ENCODE peak calls at places on chromosomes 4 and X, in six cellular contexts. C is hepatocyte, M is HepG2, I is mammary epithelial cell, U is A549, P is GM23338. V is an unnamed sample. For H3K4me1, the result is how much of the 10 kb centered on the place peaks cover.

GRCh38 chr4:87659247-87659931 is 9.3 kb downstream of the DMP1 start:
- DNase-seq in M (no peak), C (peak), P (no peak), U (peak), I (peak), V (peak)

GRCh38 chr4:10260777-10261176 is 144.2 kb upstream of the WDR1 start:
- DNase-seq in C (no peak), P (peak), U (no peak), I (no peak), M (no peak), V (no peak)

GRCh38 chr4:146222313-146222712 is 8.0 kb downstream of the REELD1 start:
- DNase-seq in M (no peak), I (peak), U (no peak), P (no peak), C (no peak), V (peak)

GRCh38 chrX:86148024-86148511 is at the start of gene DACH2:
- DNase-seq in I (peak), M (peak), C (peak), U (peak), P (peak), V (no peak)

GRCh38 chr4:174835536-174835935 is 6.5 kb upstream of the GLRA3 start:
- DNase-seq in M (no peak), C (no peak), P (no peak), I (no peak), U (no peak), V (no peak)

GRCh38 chrX:31423575-31424284 is 351.9 kb upstream of the FTHL17 start:
- DNase-seq in U (peak), I (peak), P (peak), C (peak), M (peak), V (peak)

GRCh38 chrX:140572724-140573123 is 67.9 kb upstream of the SOX3 start:
- DNase-seq in P (peak), C (peak), M (peak), I (peak), U (peak), V (peak)

GRCh38 chr4:107885865-107886264 is 45.5 kb upstream of the CYP2U1 start:
- DNase-seq in I (no peak), P (no peak), M (no peak), U (no peak), C (no peak), V (no peak)

GRCh38 chrX:77014655-77015377 is 432.4 kb upstream of the FGF16 start:
- DNase-seq in C (peak), I (no peak), M (peak), P (peak), U (no peak), V (no peak)

GRCh38 chr4:140136509-140136908 is 17.5 kb downstream of the MAML3 start:
- DNase-seq in I (peak), P (no peak), M (no peak), U (no peak), C (no peak), V (peak)

GRCh38 chrX:41352329-41352801 is 18.4 kb downstream of the DDX3X start:
- DNase-seq in U (no peak), C (no peak), M (no peak), I (peak), P (peak), V (peak)

GRCh38 chr4:119736559-119736958 is 108.0 kb upstream of the PDE5A start:
- DNase-seq in I (no peak), C (no peak), M (no peak), P (no peak), U (no peak), V (no peak)

GRCh38 chrX:67207912-67208311 is 335.9 kb upstream of the AR start:
- DNase-seq in U (no peak), I (no peak), M (no peak), C (no peak), P (no peak), V (no peak)

GRCh38 chr4:152565338-152565737 is 29.4 kb upstream of the FBXW7 start:
- DNase-seq in I (no peak), P (no peak), M (no peak), C (peak), U (no peak), V (no peak)

GRCh38 chr4:82866706-82867385 is 24.1 kb downstream of the SEC31A start:
- DNase-seq in M (no peak), C (no peak), U (no peak), I (no peak), P (no peak), V (no peak)

GRCh38 chr4:94757192-94758140 is at the start of gene BMPR1B:
- DNase-seq in P (peak), C (peak), M (no peak), U (no peak), I (peak), V (peak)

GRCh38 chr4:97139796-97140195 is 1003.5 kb downstream of the STPG2 start:
- DNase-seq in I (no peak), P (no peak), C (no peak), U (no peak), M (no peak), V (peak)

GRCh38 chrX:70254063-70254400 is 6.0 kb downstream of the P2RY4 start:
- DNase-seq in U (no peak), M (peak), C (no peak), P (no peak), I (no peak), V (no peak)

GRCh38 chr4:61588621-61589020 is 388.5 kb downstream of the ADGRL3 start:
- DNase-seq in I (no peak), C (no peak), M (no peak), U (no peak), P (no peak), V (no peak)

GRCh38 chr4:76830612-76831474 is 67.1 kb downstream of the SOWAHB start:
- DNase-seq in M (peak), P (peak), I (no peak), U (peak), C (peak), V (peak)

GRCh38 chrX:69069876-69070275 is 95.4 kb downstream of the PJA1 start:
- DNase-seq in C (no peak), U (no peak), I (no peak), M (no peak), P (no peak), V (no peak)

GRCh38 chrX:13697440-13697839 is 8.5 kb downstream of the RAB9A start:
- DNase-seq in M (no peak), U (no peak), I (no peak), C (no peak), P (no peak), V (no peak)

GRCh38 chr4:158193171-158193749 is 17.0 kb upstream of the TMEM144 start:
- DNase-seq in U (peak), C (peak), I (no peak), M (peak), P (peak), V (no peak)

GRCh38 chr4:151673913-151674520 is 86.8 kb downstream of the GATB start:
- DNase-seq in M (no peak), P (no peak), U (no peak), I (no peak), C (no peak), V (no peak)

GRCh38 chr4:82775243-82775642 is 23.4 kb downstream of the SCD5 start:
- DNase-seq in C (no peak), I (no peak), M (no peak), P (no peak), U (no peak), V (no peak)

GRCh38 chrX:17459596-17459995 is 84.6 kb downstream of the NHS start:
- DNase-seq in M (no peak), U (no peak), I (peak), C (no peak), P (no peak), V (no peak)

GRCh38 chr4:152458801-152459302 is 77.0 kb downstream of the FBXW7 start:
- DNase-seq in I (no peak), C (no peak), P (no peak), M (peak), U (no peak), V (no peak)

GRCh38 chr4:72846280-72847111 is 223.0 kb downstream of the COX18 start:
- DNase-seq in C (peak), P (peak), U (no peak), M (peak), I (no peak), V (peak)

GRCh38 chrX:13646154-13646549 is 6.8 kb upstream of the TCEANC start:
- DNase-seq in M (peak), I (peak), C (peak), U (peak), P (peak), V (no peak)

GRCh38 chrX:23952401-23952800 is 44.6 kb downstream of the CXorf58 start:
- DNase-seq in P (no peak), M (no peak), C (no peak), U (no peak), I (no peak), V (no peak)
- H3K4me2 ChIP-seq in P (peak), M (no peak), C (no peak), U (peak), I (no peak), V (no peak)

DNA sequence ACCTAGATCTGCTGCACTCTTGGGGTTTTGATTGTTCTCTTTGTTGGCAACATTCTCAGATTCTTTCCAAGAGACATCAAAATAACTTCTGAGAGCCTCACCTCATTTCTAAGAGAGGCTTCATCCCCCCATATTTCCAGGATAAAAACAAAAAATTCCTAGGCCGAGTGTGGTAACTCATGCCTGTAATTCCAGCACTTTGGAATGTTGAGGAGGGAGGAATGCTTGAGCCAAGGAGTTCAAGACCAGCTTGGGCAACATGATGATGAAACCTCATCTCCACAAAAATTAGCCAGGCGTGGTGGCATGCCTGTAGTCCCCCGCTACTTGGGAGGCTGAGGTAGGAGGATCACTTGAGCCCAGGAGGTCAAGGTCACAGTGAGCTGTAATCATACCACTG is 477.0 kb downstream of the INPP4B start:
- DNase-seq in I (no peak), M (no peak), U (no peak), C (no peak), P (no peak), V (no peak)
- H3K4me1 ChIP-seq in I (half or more), M (under half), U (under half), C (under half), P (under half), V (under half)

GRCh38 chr4:153933851-153934688 is 145.2 kb upstream of the SFRP2 start:
- DNase-seq in I (no peak), P (no peak), M (no peak), U (no peak), C (no peak), V (no peak)
- H3K27ac ChIP-seq in I (no peak), P (no peak), M (no peak), U (no peak), C (no peak), V (no peak)

GRCh38 chr4:149574973-149575372 is 240.7 kb downstream of the IQCM start:
- DNase-seq in I (no peak), P (no peak), U (no peak), M (no peak), C (no peak), V (no peak)
- H3K4me2 ChIP-seq in I (no peak), P (no peak), U (no peak), M (no peak), C (no peak), V (peak)

GRCh38 chr4:1211371-1211770 is 37.6 kb downstream of the CTBP1 start:
- DNase-seq in C (no peak), U (no peak), M (no peak), I (no peak), P (no peak), V (no peak)

GRCh38 chr4:1210241-1210841 is 38.0 kb upstream of the SPON2 start:
- DNase-seq in C (no peak), M (no peak), I (no peak), P (no peak), U (no peak), V (no peak)

GRCh38 chr4:1209821-1210220 is 37.4 kb upstream of the SPON2 start:
- DNase-seq in I (no peak), P (peak), C (peak), U (no peak), M (no peak), V (no peak)

GRCh38 chr4:1211951-1212545 is 36.9 kb downstream of the CTBP1 start:
- DNase-seq in M (no peak), U (no peak), C (no peak), P (no peak), I (no peak), V (no peak)

DNA sequence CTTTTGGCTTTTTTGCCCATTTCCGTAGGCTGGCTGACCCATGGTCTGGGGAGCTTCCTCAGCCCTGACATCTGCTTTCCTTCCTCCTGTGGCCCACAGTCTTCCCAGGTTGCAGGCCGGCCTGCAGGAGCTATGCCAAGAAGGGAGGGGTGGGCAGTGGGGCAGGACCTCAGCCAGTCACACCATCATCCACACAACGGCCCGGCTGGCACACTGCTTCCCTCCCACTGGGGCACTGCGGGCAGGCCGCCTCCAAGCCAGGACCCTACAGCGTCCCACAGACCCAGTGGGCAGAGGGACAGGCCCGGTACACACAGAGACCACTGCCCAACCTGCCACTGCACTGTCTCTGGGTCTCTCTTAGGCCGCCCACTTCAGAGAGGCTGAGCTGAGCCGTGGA is 38.0 kb downstream of the CTBP1 start:
- DNase-seq in P (no peak), M (no peak), U (no peak), I (no peak), C (no peak), V (no peak)
- H3K4me1 ChIP-seq in P (under half), M (under half), U (under half), I (under half), C (under half), V (under half)

GRCh38 chrX:55143621-55144020 is 54.8 kb downstream of the PAGE2 start:
- DNase-seq in P (no peak), I (no peak), U (no peak), C (no peak), M (no peak), V (no peak)

GRCh38 chrX:55142206-55142918 is 53.5 kb downstream of the PAGE2 start:
- DNase-seq in C (peak), I (no peak), U (no peak), P (no peak), M (peak), V (no peak)

GRCh38 chrX:55144697-55145096 is 55.9 kb downstream of the PAGE2 start:
- DNase-seq in I (no peak), M (no peak), U (no peak), C (no peak), P (no peak), V (no peak)

DNA sequence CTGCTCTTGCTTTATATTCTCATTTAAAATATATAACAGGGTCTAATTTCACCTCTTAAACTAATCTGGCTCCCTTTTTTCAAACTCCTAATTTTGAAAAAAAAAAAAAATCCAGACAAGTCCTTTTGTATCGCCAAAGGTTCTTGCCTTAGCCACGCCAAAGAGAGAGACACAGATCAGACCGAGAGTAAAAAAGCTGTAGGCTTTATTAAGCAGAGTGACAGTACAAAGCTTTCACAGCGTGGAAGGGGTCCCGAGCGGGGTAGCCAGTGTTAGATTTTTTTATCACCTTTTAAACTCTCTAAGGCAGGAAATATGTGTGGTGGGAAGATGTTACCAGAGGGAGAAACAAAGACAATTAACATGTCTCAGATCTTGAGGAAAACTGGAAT is 54.1 kb downstream of the PAGE2 start:
- DNase-seq in C (no peak), I (no peak), U (no peak), P (no peak), M (no peak), V (no peak)
- H3K27ac ChIP-seq in C (peak), I (no peak), U (peak), P (no peak), M (peak), V (no peak)

DNA sequence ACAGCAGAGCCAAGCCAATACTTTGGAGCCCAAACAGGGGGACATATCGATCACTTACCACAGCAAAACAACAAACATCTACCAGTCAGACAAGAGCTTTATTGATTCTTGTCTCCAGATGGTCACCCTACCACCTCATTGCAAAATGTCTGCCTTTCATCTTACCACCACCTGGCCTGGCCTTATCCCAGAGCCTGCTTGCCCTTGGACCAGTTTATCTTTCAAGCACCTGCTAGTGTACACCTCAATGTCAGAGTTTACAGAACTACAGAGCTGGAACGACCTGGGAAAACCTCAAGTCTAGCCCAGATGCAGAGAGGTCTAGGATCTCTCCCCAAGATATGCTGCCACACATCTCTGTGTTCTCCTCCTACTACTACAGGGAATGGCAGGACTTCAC is 4.5 kb downstream of the BCAP31 start:
- DNase-seq in M (no peak), I (no peak), U (no peak), P (no peak), C (no peak), V (no peak)
- H3K4me2 ChIP-seq in M (no peak), I (no peak), U (no peak), P (no peak), C (no peak), V (no peak)

DNA sequence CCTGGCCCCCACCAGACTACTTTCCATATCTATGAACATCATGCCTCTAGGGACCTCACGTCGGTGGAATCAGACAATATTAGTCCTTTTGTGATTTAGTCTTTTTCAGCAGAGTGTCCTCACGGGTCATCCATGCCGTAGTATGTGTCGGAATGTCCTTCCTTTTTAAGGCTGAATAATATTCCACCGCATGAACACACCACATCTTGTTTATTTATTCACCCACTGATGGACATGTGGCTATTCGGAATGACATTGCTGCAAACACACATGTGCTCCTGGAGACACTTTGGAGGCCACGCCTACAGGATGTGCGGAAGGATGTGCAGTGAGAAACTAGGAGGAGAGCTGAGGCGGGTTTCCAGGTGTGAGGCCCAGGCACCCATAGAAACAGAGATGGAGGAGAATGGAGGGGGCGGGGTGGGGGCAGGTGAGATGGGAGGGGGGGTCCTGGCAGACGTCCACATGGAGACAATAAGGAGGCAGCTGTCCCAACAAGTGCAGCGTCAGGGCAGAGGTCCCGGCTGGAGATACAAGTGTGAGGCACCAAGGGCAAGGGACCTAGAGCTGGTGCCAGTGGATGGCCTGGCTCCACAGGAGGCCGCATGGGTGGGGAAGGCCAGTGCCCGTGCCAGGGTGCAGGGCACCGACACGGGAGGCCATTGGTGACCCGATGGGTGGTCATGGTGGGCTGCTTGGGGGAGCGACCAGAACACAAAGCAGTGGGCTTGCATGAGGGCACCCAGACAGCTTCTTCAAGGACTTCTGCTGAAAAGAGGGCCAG is 20.7 kb downstream of the ZFYVE28 start:
- DNase-seq in U (no peak), M (no peak), C (no peak), P (no peak), I (no peak), V (no peak)
- H3K4me1 ChIP-seq in U (under half), M (under half), C (under half), P (under half), I (under half), V (under half)

V was measured in PC-9.